ENCODE peak calls at places on chromosomes 1 and 21, in six cellular contexts. H is stimulated activated CD4-positive, alpha-beta T cell treated with anti-CD3 and anti-CD28 coated beads, TNF-alpha, amount 100 ng/mL, for 1 hour; J is GM04503; B is NCI-H1092; V is ovary; F is GM23248. Q is an unnamed sample.
A peak's percentile ranks its signal among the peaks of the same experiment; 100 is the strongest.

GRCh38 chr1:198889732-198890131 is 250.9 kb downstream of the PTPRC start:
- DNase-seq in F (no peak), J (no peak), H (no peak), V (no peak), B (no peak), Q (no peak)

GRCh38 chr1:20867847-20868246 is 80.7 kb upstream of the HP1BP3 start:
- DNase-seq in J (no peak), H (no peak), F (peak; percentile 60), V (no peak), B (no peak), Q (peak; percentile 68)

GRCh38 chr1:57544345-57544744 is 120.5 kb upstream of the DAB1 start:
- DNase-seq in V (no peak), J (no peak), B (no peak), H (no peak), F (no peak), Q (no peak)

GRCh38 chr1:85274969-85275453 is 1.4 kb downstream of the BCL10 start:
- DNase-seq in H (no peak), F (peak; percentile 88), J (peak; percentile 55), B (no peak), V (no peak), Q (peak; percentile 76)

GRCh38 chr1:174393885-174394284 is 53.9 kb upstream of the GPR52 start:
- DNase-seq in H (no peak), F (no peak), V (no peak), J (no peak), B (no peak), Q (no peak)

GRCh38 chr1:152347116-152347728 is 12.6 kb downstream of the FLG2 start:
- DNase-seq in B (no peak), H (peak; percentile 6), F (peak; percentile 61), V (no peak), J (no peak), Q (peak; percentile 72)

GRCh38 chr1:178540646-178541045 is 27.7 kb downstream of the TEX35 start:
- DNase-seq in F (peak; percentile 94), H (no peak), V (no peak), B (no peak), J (peak; percentile 72), Q (peak; percentile 62)

GRCh38 chr1:39142394-39143060 is 62.0 kb upstream of the MACF1 start:
- DNase-seq in B (no peak), V (no peak), F (no peak), H (no peak), J (no peak), Q (no peak)

GRCh38 chr1:156140879-156141707 is 12.3 kb upstream of the SEMA4A start:
- DNase-seq in V (no peak), F (peak; percentile 71), B (no peak), H (no peak), J (no peak), Q (peak; percentile 59)

GRCh38 chr1:109050228-109050995 is 8.5 kb upstream of the WDR47 start:
- DNase-seq in F (no peak), B (no peak), H (no peak), J (no peak), V (no peak), Q (no peak)

GRCh38 chr1:214427871-214428277 is 123.5 kb downstream of the PTPN14 start:
- DNase-seq in F (peak; percentile 89), V (no peak), B (no peak), H (peak; percentile 1), J (peak; percentile 89), Q (peak; percentile 72)

GRCh38 chr1:98104285-98104684 is 183.5 kb upstream of the DPYD start:
- DNase-seq in F (peak; percentile 91), V (no peak), J (peak; percentile 86), B (no peak), H (no peak), Q (peak; percentile 94)

GRCh38 chr1:35369922-35370671 is 101.6 kb downstream of the ZMYM4 start:
- DNase-seq in B (no peak), J (peak; percentile 21), V (peak; percentile 73), F (peak; percentile 81), H (no peak), Q (peak; percentile 89)

GRCh38 chr1:186146971-186147370 is 228.1 kb downstream of the TPR start:
- DNase-seq in J (no peak), H (no peak), B (no peak), F (no peak), V (no peak), Q (no peak)

GRCh38 chr1:180157108-180157507 is 2.4 kb downstream of the QSOX1 start:
- DNase-seq in H (no peak), J (no peak), V (no peak), B (no peak), F (peak; percentile 76), Q (no peak)

GRCh38 chr1:116741781-116742565 is 12.3 kb upstream of the CD2 start:
- DNase-seq in V (no peak), F (no peak), H (no peak), J (no peak), B (no peak), Q (no peak)

GRCh38 chr1:227785094-227785811 is 30.2 kb upstream of the PRSS38 start:
- DNase-seq in V (no peak), B (no peak), J (no peak), H (no peak), F (no peak), Q (no peak)

GRCh38 chr1:119475866-119476439 is 31.1 kb upstream of the HSD3B1 start:
- DNase-seq in B (peak; percentile 37), F (peak; percentile 47), H (no peak), J (no peak), V (peak; percentile 54), Q (peak; percentile 17)

GRCh38 chr1:43688594-43689000 is 18.7 kb upstream of the ST3GAL3 start:
- DNase-seq in B (no peak), J (peak; percentile 88), H (no peak), F (peak; percentile 89), V (no peak), Q (peak; percentile 88)

GRCh38 chr1:60281360-60281932 is 207.9 kb upstream of the C1orf87 start:
- DNase-seq in B (peak; percentile 58), J (no peak), F (peak; percentile 82), H (no peak), V (peak; percentile 35), Q (peak; percentile 81)

GRCh38 chr1:115314765-115315164 is 23.3 kb downstream of the NGF start:
- DNase-seq in H (no peak), J (peak; percentile 78), V (no peak), B (no peak), F (peak; percentile 84), Q (peak; percentile 85)

GRCh38 chr1:231799363-231799986 is 172.9 kb downstream of the DISC1 start:
- DNase-seq in F (no peak), B (no peak), H (no peak), V (no peak), J (no peak), Q (peak; percentile 33)

GRCh38 chr1:33219886-33220661 is 36.2 kb upstream of the ZNF362 start:
- DNase-seq in V (no peak), B (no peak), J (no peak), F (peak; percentile 58), H (no peak), Q (no peak)

GRCh38 chr21:15212214-15212613 is 147.4 kb upstream of the NRIP1 start:
- DNase-seq in B (no peak), H (no peak), J (no peak), F (no peak), V (no peak), Q (no peak)

GRCh38 chr1:64471218-64471719 is 1.3 kb downstream of the CACHD1 start:
- DNase-seq in B (no peak), H (no peak), V (peak; percentile 66), F (peak; percentile 59), J (no peak), Q (peak; percentile 14)

GRCh38 chr1:9388628-9389184 is 96.0 kb downstream of the SPSB1 start:
- DNase-seq in V (no peak), H (no peak), J (no peak), F (peak; percentile 64), B (no peak), Q (peak; percentile 54)

GRCh38 chr1:32958827-32959226 is 5.8 kb downstream of the RNF19B start:
- DNase-seq in J (no peak), F (no peak), V (no peak), H (no peak), B (no peak), Q (no peak)

GRCh38 chr1:210617306-210617705 is 288.6 kb downstream of the HHAT start:
- DNase-seq in J (no peak), H (no peak), V (no peak), F (no peak), B (no peak), Q (no peak)

GRCh38 chr1:168135982-168136708 is 585 bp downstream of the GPR161 start:
- DNase-seq in B (no peak), V (peak; percentile 62), F (peak; percentile 62), J (no peak), H (no peak), Q (peak; percentile 43)

GRCh38 chr1:162929177-162929576 is 68.2 kb upstream of the CCDC190 start:
- DNase-seq in V (no peak), F (no peak), H (no peak), B (no peak), J (no peak), Q (no peak)

GRCh38 chr1:231390071-231390470 is 32.0 kb downstream of the EGLN1 start:
- DNase-seq in J (no peak), V (no peak), B (no peak), H (no peak), F (peak; percentile 57), Q (peak; percentile 72)

Q was measured in fibroblast of the aortic adventitia.